ENCODE peak calls at places on chromosomes 2 and 18, in nine cellular contexts. B is T-helper 9 cell, D is Peyer's patch, K is endothelial cell of umbilical vein, P is AG20443, E is NCI-H460, H is right lobe of liver, L is AG10803, T is EH. U is an unnamed sample.

GRCh38 chr2:130351495-130352125 is 4.2 kb upstream of the PTPN18 start:
- DNase-seq in E (no peak), T (no peak), D (no peak), B (no peak), P (no peak), K (no peak), L (no peak), H (no peak), U (no peak)

GRCh38 chr2:19901458-19902271 is at the start of gene TTC32:
- DNase-seq in H (peak), D (peak), B (peak), T (peak), L (peak), K (peak), P (peak), E (peak), U (peak)

GRCh38 chr2:10914272-10914693 is 2.5 kb downstream of the KCNF1 start:
- DNase-seq in P (peak), D (peak), K (no peak), L (no peak), E (no peak), H (no peak), T (no peak), B (no peak), U (peak)

GRCh38 chr2:86648696-86649095 is 25.0 kb upstream of the RNF103 start:
- DNase-seq in B (no peak), T (peak), E (no peak), P (no peak), H (no peak), K (no peak), D (no peak), L (no peak), U (no peak)

GRCh38 chr18:74489631-74490030 is 6.5 kb upstream of the CNDP2 start:
- DNase-seq in B (no peak), H (no peak), K (no peak), L (peak), T (peak), E (no peak), D (no peak), P (peak), U (peak)

GRCh38 chr18:48837676-48838075 is 113.1 kb downstream of the SMAD7 start:
- DNase-seq in D (no peak), E (no peak), K (no peak), H (no peak), L (no peak), P (no peak), B (no peak), T (no peak), U (no peak)

GRCh38 chr2:121184248-121184862 is 100.6 kb downstream of the TFCP2L1 start:
- DNase-seq in D (no peak), E (no peak), P (no peak), K (no peak), H (peak), T (no peak), L (no peak), B (no peak), U (no peak)

GRCh38 chr2:134491796-134492441 is 226.9 kb downstream of the TMEM163 start:
- DNase-seq in T (peak), H (peak), B (no peak), P (no peak), L (no peak), D (no peak), E (peak), K (no peak), U (no peak)

GRCh38 chr2:134139615-134140014 is 114.3 kb upstream of the MGAT5 start:
- DNase-seq in P (no peak), D (no peak), T (no peak), H (no peak), B (no peak), L (no peak), E (no peak), K (no peak), U (no peak)

GRCh38 chr2:106115250-106115649 is 78.9 kb downstream of the UXS1 start:
- DNase-seq in T (peak), H (no peak), E (peak), D (no peak), K (no peak), P (peak), L (peak), B (no peak), U (peak)

GRCh38 chr2:122960727-122961641 is 1064.1 kb upstream of the CNTNAP5 start:
- DNase-seq in H (no peak), D (no peak), L (peak), P (no peak), B (no peak), T (no peak), K (no peak), E (peak), U (peak)

GRCh38 chr18:40524881-40525280 is 1430.2 kb upstream of the PIK3C3 start:
- DNase-seq in D (no peak), H (no peak), P (no peak), K (no peak), E (no peak), T (no peak), B (no peak), L (no peak), U (no peak)

GRCh38 chr2:187499941-187500532 is 52.0 kb upstream of the CALCRL start:
- DNase-seq in E (peak), B (no peak), L (peak), K (peak), T (peak), D (peak), H (peak), P (peak), U (peak)

GRCh38 chr2:189628817-189629552 is 32.3 kb upstream of the ASNSD1 start:
- DNase-seq in B (no peak), D (no peak), L (no peak), P (no peak), T (no peak), H (no peak), E (peak), K (no peak), U (no peak)

GRCh38 chr2:145161656-145162055 is 641.7 kb upstream of the ZEB2 start:
- DNase-seq in B (no peak), L (no peak), K (no peak), D (no peak), T (no peak), P (no peak), E (no peak), H (no peak), U (no peak)

GRCh38 chr2:48043301-48043700 is 137.0 kb upstream of the FBXO11 start:
- DNase-seq in P (no peak), D (no peak), H (no peak), L (no peak), K (no peak), E (no peak), B (no peak), T (no peak), U (no peak)

GRCh38 chr2:147224070-147224469 is 620.8 kb upstream of the ACVR2A start:
- DNase-seq in K (no peak), L (no peak), T (no peak), E (no peak), D (no peak), H (no peak), B (no peak), P (peak), U (peak)

GRCh38 chr2:101340141-101340541 is 31.6 kb upstream of the RNF149 start:
- DNase-seq in B (no peak), L (peak), H (peak), K (no peak), P (no peak), D (no peak), T (peak), E (no peak), U (no peak)

GRCh38 chr2:109236147-109236546 is 107.1 kb downstream of the SH3RF3 start:
- DNase-seq in P (no peak), D (no peak), H (no peak), E (no peak), T (no peak), B (no peak), K (no peak), L (no peak), U (no peak)

GRCh38 chr2:19865151-19865550 is 36.6 kb downstream of the TTC32 start:
- DNase-seq in D (no peak), P (no peak), E (no peak), L (no peak), B (no peak), T (no peak), K (no peak), H (no peak), U (no peak)

GRCh38 chr18:61651880-61652268 is 240.9 kb downstream of the RNF152 start:
- DNase-seq in H (no peak), T (no peak), B (no peak), D (peak), K (no peak), P (no peak), E (no peak), L (no peak), U (no peak)

GRCh38 chr2:46982356-46983064 is 66.9 kb upstream of the MCFD2 start:
- DNase-seq in B (no peak), H (no peak), D (no peak), T (no peak), P (no peak), K (no peak), L (no peak), E (no peak), U (no peak)

GRCh38 chr2:218285604-218286003 is 6.7 kb downstream of the TMBIM1 start:
- DNase-seq in E (no peak), K (no peak), D (no peak), H (peak), B (no peak), L (peak), P (peak), T (peak), U (peak)

GRCh38 chr2:138356178-138356577 is 145.4 kb upstream of the SPOPL start:
- DNase-seq in L (peak), B (no peak), T (peak), E (no peak), H (peak), D (no peak), K (peak), P (peak), U (peak)

GRCh38 chr2:220512419-220512818 is 885.0 kb downstream of the SLC4A3 start:
- DNase-seq in T (peak), K (no peak), H (no peak), E (no peak), B (no peak), D (no peak), L (peak), P (no peak), U (peak)

GRCh38 chr2:179264238-179265081 is at the start of gene SESTD1:
- DNase-seq in D (peak), L (peak), B (peak), T (peak), E (peak), H (peak), K (peak), P (peak), U (peak)

GRCh38 chr2:75640621-75641121 is 5.9 kb upstream of the MRPL19 start:
- DNase-seq in L (peak), T (peak), H (peak), P (peak), B (peak), E (peak), D (peak), K (peak), U (peak)

GRCh38 chr2:211599146-211599545 is 939.5 kb downstream of the ERBB4 start:
- DNase-seq in B (no peak), D (no peak), L (no peak), K (no peak), H (no peak), P (no peak), E (no peak), T (no peak), U (no peak)

GRCh38 chr18:6200375-6200774 is 214.3 kb downstream of the L3MBTL4 start:
- DNase-seq in D (no peak), B (no peak), T (no peak), K (no peak), H (no peak), L (no peak), E (no peak), P (no peak), U (no peak)

GRCh38 chr2:191228861-191229260 is 16.3 kb upstream of the MYO1B start:
- DNase-seq in P (no peak), T (no peak), D (no peak), B (no peak), H (no peak), L (peak), K (no peak), E (no peak), U (peak)

GRCh38 chr2:136386046-136386445 is 268.1 kb upstream of the CXCR4 start:
- DNase-seq in E (no peak), L (peak), P (peak), D (no peak), B (no peak), T (no peak), K (no peak), H (no peak), U (peak)

GRCh38 chr2:71235930-71236587 is 9.2 kb upstream of the PAIP2B start:
- DNase-seq in B (no peak), E (no peak), L (no peak), P (no peak), K (no peak), D (no peak), T (no peak), H (no peak), U (no peak)

GRCh38 chr18:70221156-70221910 is 15.8 kb upstream of the RTTN start:
- DNase-seq in B (no peak), K (no peak), H (no peak), E (no peak), P (no peak), L (no peak), D (no peak), T (no peak), U (no peak)

GRCh38 chr2:30235008-30235655 is 3.8 kb downstream of the LBH start:
- DNase-seq in E (no peak), T (no peak), B (peak), P (no peak), H (peak), K (no peak), L (peak), D (no peak), U (peak)

GRCh38 chr2:11680181-11680900 is 10.3 kb upstream of the NTSR2 start:
- DNase-seq in L (no peak), K (no peak), E (no peak), D (peak), B (no peak), P (no peak), H (no peak), T (no peak), U (no peak)

GRCh38 chr2:194044321-194044720 is 1612.7 kb upstream of the SLC39A10 start:
- DNase-seq in L (no peak), P (no peak), D (no peak), E (no peak), K (no peak), T (no peak), H (no peak), B (no peak), U (no peak)

GRCh38 chr2:86628091-86628522 is 4.4 kb upstream of the RNF103 start:
- DNase-seq in T (no peak), D (peak), K (no peak), L (no peak), E (no peak), B (no peak), H (peak), P (no peak), U (no peak)

U was measured in GM03348.